ENCODE peak calls at places on chromosomes 7 and 10, in nine cellular contexts. Y is left ventricle myocardium inferior, U is RWPE1, D is IMR-90, E is progenitor cell of endocrine pancreas, K is fibroblast of mammary gland, G is HFFc6, Z is dorsolateral prefrontal cortex, F is prostate gland. T is an unnamed sample.

GRCh38 chr10:42809670-42810069 is 27.1 kb downstream of the BMS1 start:
- DNase-seq in Y (no peak), U (no peak), D (no peak), E (no peak), K (no peak), G (no peak), Z (no peak), F (no peak), T (no peak)

GRCh38 chr7:33143996-33144718 is 14.8 kb downstream of the BBS9 start:
- DNase-seq in Y (no peak), U (no peak), D (peak), E (no peak), K (peak), G (no peak), Z (no peak), F (no peak), T (no peak)

GRCh38 chr10:118958984-118959916 is 70.3 kb upstream of the NANOS1 start:
- DNase-seq in Y (peak), U (peak), D (peak), E (no peak), K (peak), G (peak), Z (no peak), F (peak), T (no peak)

GRCh38 chr7:104106106-104106505 is 101.7 kb downstream of the ORC5 start:
- DNase-seq in Y (no peak), U (no peak), D (peak), E (no peak), K (peak), G (peak), Z (no peak), F (no peak), T (no peak)

GRCh38 chr10:35204650-35205319 is 78.1 kb downstream of the CREM start:
- DNase-seq in Y (no peak), U (no peak), D (no peak), E (no peak), K (no peak), G (no peak), Z (no peak), F (no peak), T (no peak)

GRCh38 chr7:127865466-127865865 is 165.8 kb downstream of the LRRC4 start:
- DNase-seq in Y (no peak), U (no peak), D (peak), E (no peak), K (peak), G (peak), Z (no peak), F (no peak), T (no peak)

GRCh38 chr7:28674359-28674782 is 262.1 kb downstream of the CREB5 start:
- DNase-seq in Y (no peak), U (peak), D (peak), E (no peak), K (peak), G (no peak), Z (no peak), F (no peak), T (no peak)

GRCh38 chr7:64869912-64870562 is 33.0 kb upstream of the ZNF273 start:
- DNase-seq in Y (no peak), U (no peak), D (no peak), E (no peak), K (no peak), G (no peak), Z (no peak), F (no peak), T (no peak)

GRCh38 chr10:50400694-50401093 is 149.4 kb upstream of the ASAH2 start:
- DNase-seq in Y (no peak), U (no peak), D (no peak), E (no peak), K (peak), G (no peak), Z (no peak), F (no peak), T (no peak)

GRCh38 chr7:73940701-73941238 is 79.8 kb downstream of the TMEM270 start:
- DNase-seq in Y (no peak), U (no peak), D (no peak), E (no peak), K (no peak), G (no peak), Z (no peak), F (no peak), T (no peak)

GRCh38 chr10:98369801-98370200 is 45.2 kb downstream of the PYROXD2 start:
- DNase-seq in Y (no peak), U (no peak), D (no peak), E (no peak), K (no peak), G (no peak), Z (no peak), F (no peak), T (no peak)

GRCh38 chr10:14459670-14460069 is 128.9 kb upstream of the FRMD4A start:
- DNase-seq in Y (no peak), U (no peak), D (peak), E (no peak), K (no peak), G (no peak), Z (no peak), F (no peak), T (no peak)

GRCh38 chr10:123434435-123435039 is 231.6 kb upstream of the GPR26 start:
- DNase-seq in Y (no peak), U (no peak), D (no peak), E (no peak), K (no peak), G (no peak), Z (no peak), F (no peak), T (no peak)

GRCh38 chr10:123427386-123427785 is 238.8 kb upstream of the GPR26 start:
- DNase-seq in Y (no peak), U (peak), D (no peak), E (no peak), K (no peak), G (no peak), Z (no peak), F (no peak), T (no peak)

GRCh38 chr10:123428302-123428701 is 237.9 kb upstream of the GPR26 start:
- DNase-seq in Y (no peak), U (no peak), D (no peak), E (no peak), K (no peak), G (no peak), Z (no peak), F (no peak), T (no peak)

GRCh38 chr10:123433539-123433938 is 232.6 kb upstream of the GPR26 start:
- DNase-seq in Y (no peak), U (no peak), D (no peak), E (no peak), K (no peak), G (no peak), Z (no peak), F (no peak), T (no peak)

DNA sequence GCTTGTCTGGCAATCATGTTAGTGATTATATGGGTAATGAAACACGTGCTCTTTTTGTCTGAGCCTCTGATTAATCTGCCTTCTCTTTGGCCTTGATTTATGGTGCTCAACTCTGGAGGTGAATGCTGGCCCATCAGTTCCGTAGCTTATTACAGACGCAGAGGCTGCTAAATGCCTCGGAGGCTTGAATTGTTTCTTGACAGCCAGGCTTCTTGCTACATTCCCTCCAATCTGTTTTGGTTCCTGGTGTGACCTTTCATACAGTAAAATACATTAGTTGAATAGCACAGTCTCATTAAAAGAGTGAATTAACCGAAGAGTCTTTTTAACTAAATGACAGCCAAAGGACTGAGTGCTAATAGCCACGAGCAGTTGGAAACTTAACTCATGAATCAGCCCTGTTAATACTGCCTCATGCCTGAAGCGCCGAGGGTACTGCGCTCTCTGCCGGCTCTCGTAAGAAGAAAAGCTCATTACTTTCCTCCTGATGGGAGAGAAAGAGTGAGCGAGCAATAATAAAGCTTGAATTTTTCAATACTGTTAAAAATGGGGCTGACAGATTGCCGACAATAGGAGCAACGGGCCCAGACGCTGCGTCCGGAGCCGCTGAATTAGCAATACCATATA is 236.4 kb upstream of the GPR26 start:
- DNase-seq in Y (no peak), U (no peak), D (no peak), E (no peak), K (no peak), G (no peak), Z (no peak), F (no peak), T (no peak)
- TF ChIP-seq CTCF in Y (no peak), U (no peak), D (no peak), E (no peak), K (no peak), G (no peak), Z (peak), F (no peak), T (no peak)

GRCh38 chr10:27833792-27834191 is 88.2 kb upstream of the MKX start:
- DNase-seq in Y (no peak), U (no peak), D (no peak), E (no peak), K (no peak), G (no peak), Z (no peak), F (no peak), T (no peak)
- TF ChIP-seq CTCF in Y (no peak), U (no peak), D (no peak), E (no peak), K (no peak), G (no peak), Z (no peak), F (no peak), T (no peak)

GRCh38 chr10:22244001-22244400 is 26.2 kb upstream of the EBLN1 start:
- DNase-seq in Y (no peak), U (no peak), D (no peak), E (no peak), K (no peak), G (no peak), Z (no peak), F (no peak), T (no peak)
- TF ChIP-seq CTCF in Y (no peak), U (no peak), D (no peak), E (no peak), K (peak), G (peak), Z (no peak), F (no peak), T (no peak)

GRCh38 chr7:133794490-133794889 is 332.6 kb upstream of the LRGUK start:
- DNase-seq in Y (no peak), U (no peak), D (peak), E (no peak), K (peak), G (peak), Z (no peak), F (no peak), T (no peak)
- TF ChIP-seq CTCF in Y (no peak), U (no peak), D (no peak), E (no peak), K (no peak), G (no peak), Z (no peak), F (no peak), T (no peak)